ENCODE peak calls at places on chromosomes 6 and 20, in four cellular contexts. K is HuH-7.5, T is uterus, I is AG04450. W is an unnamed sample.

GRCh38 chr6:37190159-37190535 is 20.2 kb downstream of the PIM1 start:
- DNase-seq in I (no peak), T (no peak), K (no peak), W (no peak)

GRCh38 chr6:136254851-136255466 is 4.8 kb upstream of the MTFR2 start:
- DNase-seq in K (no peak), T (no peak), I (no peak), W (no peak)

GRCh38 chr6:38180586-38180985 is 361.1 kb downstream of the ZFAND3 start:
- DNase-seq in I (no peak), K (no peak), T (no peak), W (no peak)

GRCh38 chr6:25942561-25943147 is 12.2 kb upstream of the SLC17A2 start:
- DNase-seq in T (no peak), K (no peak), I (no peak), W (no peak)

GRCh38 chr6:123965894-123966293 is 162.2 kb downstream of the NKAIN2 start:
- DNase-seq in K (no peak), I (no peak), T (no peak), W (no peak)

GRCh38 chr20:59820204-59821041 is 113.0 kb downstream of the SYCP2 start:
- DNase-seq in I (no peak), K (no peak), T (no peak), W (no peak)

GRCh38 chr6:158408552-158409130 is 96.4 kb downstream of the TULP4 start:
- DNase-seq in T (peak; percentile 23), I (no peak), K (no peak), W (no peak)

GRCh38 chr20:57220187-57221165 is 46.0 kb downstream of the BMP7 start:
- DNase-seq in I (no peak), K (no peak), T (no peak), W (no peak)

GRCh38 chr6:34970962-34971361 is 81.9 kb downstream of the ANKS1A start:
- DNase-seq in I (peak; percentile 68), K (no peak), T (no peak), W (no peak)

GRCh38 chr6:113669641-113670040 is 187.5 kb upstream of the MARCKS start:
- DNase-seq in T (no peak), K (no peak), I (no peak), W (no peak)

GRCh38 chr6:7389162-7389450 is 436 bp downstream of the CAGE1 start:
- DNase-seq in T (no peak), K (peak; percentile 35), I (peak; percentile 8), W (no peak)

W was measured in stimulated activated CD8-positive, alpha-beta memory T cell treated with anti-CD3 and anti-CD28 coated beads, Interleukin-4, amount 100 ng/mL, for 1 hour.